ENCODE peak calls at places on chromosomes 7 and 10, in ten cellular contexts. One of them, this sample, is unnamed.

GRCh38 chr7:99365318-99366141 is 9.0 kb upstream of the ARPC1B start:
- DNase-seq in AG08395: no peak
- DNase-seq in left ventricle myocardium superior: peak
- DNase-seq in GM19239: peak
- DNase-seq in GM12891: peak
- DNase-seq in activated T-cell treated with anti-CD3 and anti-CD28 coated beads for 4 hours: peak
- DNase-seq in NCI-H748 treated with DMSO at 0.1 percent for 48 hours: no peak
- DNase-seq in endothelial cell: peak
- DNase-seq in RWPE1: peak
- DNase-seq in AG04450: no peak
- DNase-seq in this sample: peak

GRCh38 chr7:141675431-141676210 is 26.3 kb downstream of the DENND11 start:
- DNase-seq in AG08395: no peak
- DNase-seq in activated T-cell treated with anti-CD3 and anti-CD28 coated beads for 4 hours: no peak
- DNase-seq in GM19239: no peak
- DNase-seq in GM12891: no peak
- DNase-seq in NCI-H748 treated with DMSO at 0.1 percent for 48 hours: no peak
- DNase-seq in left ventricle myocardium superior: no peak
- DNase-seq in AG04450: no peak
- DNase-seq in RWPE1: no peak
- DNase-seq in endothelial cell: no peak
- DNase-seq in this sample: no peak

GRCh38 chr7:44488955-44489354 is 1.5 kb downstream of the NUDCD3 start:
- DNase-seq in AG08395: no peak
- DNase-seq in endothelial cell: no peak
- DNase-seq in RWPE1: no peak
- DNase-seq in left ventricle myocardium superior: no peak
- DNase-seq in GM19239: no peak
- DNase-seq in GM12891: no peak
- DNase-seq in NCI-H748 treated with DMSO at 0.1 percent for 48 hours: no peak
- DNase-seq in AG04450: no peak
- DNase-seq in activated T-cell treated with anti-CD3 and anti-CD28 coated beads for 4 hours: no peak
- DNase-seq in this sample: no peak

GRCh38 chr10:37831495-37832333 is 25.7 kb downstream of the ZNF248 start:
- DNase-seq in RWPE1: no peak
- DNase-seq in GM19239: no peak
- DNase-seq in AG08395: no peak
- DNase-seq in left ventricle myocardium superior: no peak
- DNase-seq in endothelial cell: no peak
- DNase-seq in activated T-cell treated with anti-CD3 and anti-CD28 coated beads for 4 hours: no peak
- DNase-seq in NCI-H748 treated with DMSO at 0.1 percent for 48 hours: no peak
- DNase-seq in GM12891: no peak
- DNase-seq in AG04450: no peak
- DNase-seq in this sample: no peak

GRCh38 chr10:101189461-101190401 is 39.5 kb downstream of the LBX1 start:
- DNase-seq in NCI-H748 treated with DMSO at 0.1 percent for 48 hours: no peak
- DNase-seq in AG04450: no peak
- DNase-seq in GM12891: no peak
- DNase-seq in GM19239: no peak
- DNase-seq in endothelial cell: peak
- DNase-seq in RWPE1: no peak
- DNase-seq in activated T-cell treated with anti-CD3 and anti-CD28 coated beads for 4 hours: no peak
- DNase-seq in left ventricle myocardium superior: no peak
- DNase-seq in AG08395: no peak
- DNase-seq in this sample: no peak

GRCh38 chr10:91023708-91024438 is 103.0 kb upstream of the ANKRD1 start:
- DNase-seq in GM19239: no peak
- DNase-seq in NCI-H748 treated with DMSO at 0.1 percent for 48 hours: no peak
- DNase-seq in AG04450: no peak
- DNase-seq in AG08395: no peak
- DNase-seq in RWPE1: no peak
- DNase-seq in activated T-cell treated with anti-CD3 and anti-CD28 coated beads for 4 hours: no peak
- DNase-seq in left ventricle myocardium superior: no peak
- DNase-seq in GM12891: no peak
- DNase-seq in endothelial cell: no peak
- DNase-seq in this sample: no peak

GRCh38 chr7:141754939-141755338 is 9.0 kb upstream of the TAS2R3 start:
- DNase-seq in left ventricle myocardium superior: no peak
- DNase-seq in NCI-H748 treated with DMSO at 0.1 percent for 48 hours: peak
- DNase-seq in GM12891: no peak
- DNase-seq in AG08395: peak
- DNase-seq in endothelial cell: peak
- DNase-seq in AG04450: no peak
- DNase-seq in GM19239: peak
- DNase-seq in RWPE1: peak
- DNase-seq in activated T-cell treated with anti-CD3 and anti-CD28 coated beads for 4 hours: no peak
- DNase-seq in this sample: no peak

GRCh38 chr7:149286811-149287400 is 24.9 kb downstream of the ZNF783 start:
- DNase-seq in AG08395: no peak
- DNase-seq in NCI-H748 treated with DMSO at 0.1 percent for 48 hours: no peak
- DNase-seq in GM12891: no peak
- DNase-seq in left ventricle myocardium superior: no peak
- DNase-seq in activated T-cell treated with anti-CD3 and anti-CD28 coated beads for 4 hours: no peak
- DNase-seq in GM19239: no peak
- DNase-seq in endothelial cell: no peak
- DNase-seq in AG04450: no peak
- DNase-seq in RWPE1: no peak
- DNase-seq in this sample: no peak

GRCh38 chr10:131266936-131267813 is 44.3 kb downstream of the TCERG1L start:
- DNase-seq in endothelial cell: no peak
- DNase-seq in AG04450: no peak
- DNase-seq in NCI-H748 treated with DMSO at 0.1 percent for 48 hours: no peak
- DNase-seq in left ventricle myocardium superior: no peak
- DNase-seq in RWPE1: no peak
- DNase-seq in GM19239: no peak
- DNase-seq in GM12891: no peak
- DNase-seq in AG08395: no peak
- DNase-seq in activated T-cell treated with anti-CD3 and anti-CD28 coated beads for 4 hours: no peak
- DNase-seq in this sample: no peak

GRCh38 chr7:51306761-51307160 is 9.8 kb downstream of the COBL start:
- DNase-seq in GM12891: no peak
- DNase-seq in left ventricle myocardium superior: no peak
- DNase-seq in GM19239: no peak
- DNase-seq in AG08395: no peak
- DNase-seq in AG04450: no peak
- DNase-seq in RWPE1: no peak
- DNase-seq in activated T-cell treated with anti-CD3 and anti-CD28 coated beads for 4 hours: no peak
- DNase-seq in NCI-H748 treated with DMSO at 0.1 percent for 48 hours: no peak
- DNase-seq in endothelial cell: no peak
- DNase-seq in this sample: no peak

GRCh38 chr10:23994459-23995046 is 214.4 kb upstream of the KIAA1217 start:
- DNase-seq in NCI-H748 treated with DMSO at 0.1 percent for 48 hours: peak
- DNase-seq in AG08395: peak
- DNase-seq in RWPE1: peak
- DNase-seq in AG04450: peak
- DNase-seq in endothelial cell: peak
- DNase-seq in activated T-cell treated with anti-CD3 and anti-CD28 coated beads for 4 hours: no peak
- DNase-seq in GM12891: peak
- DNase-seq in GM19239: peak
- DNase-seq in left ventricle myocardium superior: peak
- DNase-seq in this sample: no peak

GRCh38 chr10:80520661-80521488 is 16.8 kb upstream of the SH2D4B start:
- DNase-seq in endothelial cell: no peak
- DNase-seq in AG08395: no peak
- DNase-seq in RWPE1: no peak
- DNase-seq in GM19239: no peak
- DNase-seq in NCI-H748 treated with DMSO at 0.1 percent for 48 hours: no peak
- DNase-seq in activated T-cell treated with anti-CD3 and anti-CD28 coated beads for 4 hours: no peak
- DNase-seq in left ventricle myocardium superior: no peak
- DNase-seq in AG04450: no peak
- DNase-seq in GM12891: no peak
- DNase-seq in this sample: no peak

GRCh38 chr10:71963756-71964668 is at the start of gene CHST3:
- DNase-seq in GM12891: peak
- DNase-seq in left ventricle myocardium superior: peak
- DNase-seq in AG04450: no peak
- DNase-seq in GM19239: no peak
- DNase-seq in endothelial cell: peak
- DNase-seq in activated T-cell treated with anti-CD3 and anti-CD28 coated beads for 4 hours: no peak
- DNase-seq in RWPE1: no peak
- DNase-seq in NCI-H748 treated with DMSO at 0.1 percent for 48 hours: no peak
- DNase-seq in AG08395: peak
- DNase-seq in this sample: no peak

GRCh38 chr10:72013202-72013945 is 49.2 kb downstream of the CHST3 start:
- DNase-seq in left ventricle myocardium superior: peak
- DNase-seq in NCI-H748 treated with DMSO at 0.1 percent for 48 hours: no peak
- DNase-seq in AG04450: no peak
- DNase-seq in AG08395: no peak
- DNase-seq in endothelial cell: no peak
- DNase-seq in activated T-cell treated with anti-CD3 and anti-CD28 coated beads for 4 hours: no peak
- DNase-seq in RWPE1: no peak
- DNase-seq in GM12891: no peak
- DNase-seq in GM19239: no peak
- DNase-seq in this sample: no peak

GRCh38 chr7:139813141-139813540 is 15.9 kb upstream of the TBXAS1 start:
- DNase-seq in left ventricle myocardium superior: no peak
- DNase-seq in AG04450: no peak
- DNase-seq in endothelial cell: no peak
- DNase-seq in activated T-cell treated with anti-CD3 and anti-CD28 coated beads for 4 hours: no peak
- DNase-seq in RWPE1: no peak
- DNase-seq in AG08395: no peak
- DNase-seq in GM12891: no peak
- DNase-seq in GM19239: no peak
- DNase-seq in NCI-H748 treated with DMSO at 0.1 percent for 48 hours: no peak
- DNase-seq in this sample: no peak

GRCh38 chr7:46530081-46530480 is 609.0 kb upstream of the IGFBP3 start:
- DNase-seq in left ventricle myocardium superior: no peak
- DNase-seq in activated T-cell treated with anti-CD3 and anti-CD28 coated beads for 4 hours: no peak
- DNase-seq in RWPE1: no peak
- DNase-seq in GM12891: no peak
- DNase-seq in GM19239: no peak
- DNase-seq in AG04450: no peak
- DNase-seq in AG08395: no peak
- DNase-seq in NCI-H748 treated with DMSO at 0.1 percent for 48 hours: no peak
- DNase-seq in endothelial cell: no peak
- DNase-seq in this sample: no peak

GRCh38 chr7:128728608-128729007 is 10.6 kb upstream of the CALU start:
- DNase-seq in NCI-H748 treated with DMSO at 0.1 percent for 48 hours: no peak
- DNase-seq in endothelial cell: no peak
- DNase-seq in RWPE1: no peak
- DNase-seq in GM12891: no peak
- DNase-seq in GM19239: no peak
- DNase-seq in activated T-cell treated with anti-CD3 and anti-CD28 coated beads for 4 hours: no peak
- DNase-seq in AG04450: peak
- DNase-seq in AG08395: peak
- DNase-seq in left ventricle myocardium superior: no peak
- DNase-seq in this sample: no peak

GRCh38 chr10:43045246-43045621 is 31.6 kb upstream of the RET start:
- DNase-seq in endothelial cell: no peak
- DNase-seq in AG04450: no peak
- DNase-seq in activated T-cell treated with anti-CD3 and anti-CD28 coated beads for 4 hours: no peak
- DNase-seq in RWPE1: no peak
- DNase-seq in NCI-H748 treated with DMSO at 0.1 percent for 48 hours: no peak
- DNase-seq in left ventricle myocardium superior: peak
- DNase-seq in GM12891: no peak
- DNase-seq in AG08395: no peak
- DNase-seq in GM19239: no peak
- DNase-seq in this sample: no peak

GRCh38 chr10:116742367-116743265 is at the start of gene HSPA12A:
- DNase-seq in GM19239: peak
- DNase-seq in AG08395: peak
- DNase-seq in NCI-H748 treated with DMSO at 0.1 percent for 48 hours: peak
- DNase-seq in activated T-cell treated with anti-CD3 and anti-CD28 coated beads for 4 hours: peak
- DNase-seq in left ventricle myocardium superior: peak
- DNase-seq in endothelial cell: peak
- DNase-seq in RWPE1: peak
- DNase-seq in GM12891: peak
- DNase-seq in AG04450: peak
- DNase-seq in this sample: peak

GRCh38 chr10:76089626-76090185 is 658.3 kb downstream of the LRMDA start:
- DNase-seq in GM12891: no peak
- DNase-seq in endothelial cell: no peak
- DNase-seq in AG08395: no peak
- DNase-seq in left ventricle myocardium superior: no peak
- DNase-seq in NCI-H748 treated with DMSO at 0.1 percent for 48 hours: peak
- DNase-seq in RWPE1: no peak
- DNase-seq in AG04450: no peak
- DNase-seq in activated T-cell treated with anti-CD3 and anti-CD28 coated beads for 4 hours: no peak
- DNase-seq in GM19239: no peak
- DNase-seq in this sample: no peak

GRCh38 chr10:111993872-111994426 is 189.6 kb downstream of the GPAM start:
- DNase-seq in GM12891: no peak
- DNase-seq in AG08395: no peak
- DNase-seq in AG04450: no peak
- DNase-seq in activated T-cell treated with anti-CD3 and anti-CD28 coated beads for 4 hours: no peak
- DNase-seq in endothelial cell: no peak
- DNase-seq in GM19239: no peak
- DNase-seq in NCI-H748 treated with DMSO at 0.1 percent for 48 hours: no peak
- DNase-seq in RWPE1: no peak
- DNase-seq in left ventricle myocardium superior: no peak
- DNase-seq in this sample: no peak

GRCh38 chr7:52634996-52635395 is 400.4 kb upstream of the POM121L12 start:
- DNase-seq in endothelial cell: no peak
- DNase-seq in RWPE1: no peak
- DNase-seq in left ventricle myocardium superior: no peak
- DNase-seq in activated T-cell treated with anti-CD3 and anti-CD28 coated beads for 4 hours: no peak
- DNase-seq in GM19239: no peak
- DNase-seq in GM12891: no peak
- DNase-seq in AG08395: no peak
- DNase-seq in NCI-H748 treated with DMSO at 0.1 percent for 48 hours: no peak
- DNase-seq in AG04450: no peak
- DNase-seq in this sample: no peak

GRCh38 chr7:127755529-127755928 is 103.5 kb downstream of the SND1 start:
- DNase-seq in AG04450: no peak
- DNase-seq in left ventricle myocardium superior: no peak
- DNase-seq in GM12891: no peak
- DNase-seq in RWPE1: no peak
- DNase-seq in endothelial cell: no peak
- DNase-seq in AG08395: no peak
- DNase-seq in NCI-H748 treated with DMSO at 0.1 percent for 48 hours: peak
- DNase-seq in activated T-cell treated with anti-CD3 and anti-CD28 coated beads for 4 hours: no peak
- DNase-seq in GM19239: no peak
- DNase-seq in this sample: no peak

GRCh38 chr10:132123606-132124005 is 57.9 kb downstream of the JAKMIP3 start:
- DNase-seq in AG08395: no peak
- DNase-seq in endothelial cell: no peak
- DNase-seq in NCI-H748 treated with DMSO at 0.1 percent for 48 hours: no peak
- DNase-seq in GM19239: no peak
- DNase-seq in RWPE1: no peak
- DNase-seq in AG04450: no peak
- DNase-seq in left ventricle myocardium superior: peak
- DNase-seq in activated T-cell treated with anti-CD3 and anti-CD28 coated beads for 4 hours: no peak
- DNase-seq in GM12891: no peak
- DNase-seq in this sample: no peak

GRCh38 chr7:100169147-100169850 is 882 bp upstream of the GAL3ST4 start:
- DNase-seq in activated T-cell treated with anti-CD3 and anti-CD28 coated beads for 4 hours: no peak
- DNase-seq in RWPE1: no peak
- DNase-seq in GM19239: no peak
- DNase-seq in AG08395: no peak
- DNase-seq in NCI-H748 treated with DMSO at 0.1 percent for 48 hours: no peak
- DNase-seq in AG04450: no peak
- DNase-seq in endothelial cell: no peak
- DNase-seq in GM12891: no peak
- DNase-seq in left ventricle myocardium superior: no peak
- DNase-seq in this sample: no peak

GRCh38 chr7:49014870-49015269 is 90.5 kb downstream of the CDC14C start:
- DNase-seq in left ventricle myocardium superior: no peak
- DNase-seq in endothelial cell: no peak
- DNase-seq in AG04450: no peak
- DNase-seq in GM19239: no peak
- DNase-seq in NCI-H748 treated with DMSO at 0.1 percent for 48 hours: no peak
- DNase-seq in GM12891: no peak
- DNase-seq in RWPE1: no peak
- DNase-seq in activated T-cell treated with anti-CD3 and anti-CD28 coated beads for 4 hours: no peak
- DNase-seq in AG08395: no peak
- DNase-seq in this sample: no peak

GRCh38 chr7:27099839-27100225 is 2.7 kb downstream of the HOXA2 start:
- DNase-seq in GM12891: no peak
- DNase-seq in AG08395: no peak
- DNase-seq in activated T-cell treated with anti-CD3 and anti-CD28 coated beads for 4 hours: no peak
- DNase-seq in AG04450: no peak
- DNase-seq in GM19239: no peak
- DNase-seq in RWPE1: no peak
- DNase-seq in endothelial cell: no peak
- DNase-seq in NCI-H748 treated with DMSO at 0.1 percent for 48 hours: no peak
- DNase-seq in left ventricle myocardium superior: no peak
- DNase-seq in this sample: no peak

GRCh38 chr10:129553928-129554327 is 86.9 kb downstream of the MGMT start:
- DNase-seq in activated T-cell treated with anti-CD3 and anti-CD28 coated beads for 4 hours: no peak
- DNase-seq in GM19239: no peak
- DNase-seq in NCI-H748 treated with DMSO at 0.1 percent for 48 hours: no peak
- DNase-seq in left ventricle myocardium superior: no peak
- DNase-seq in AG04450: no peak
- DNase-seq in RWPE1: no peak
- DNase-seq in GM12891: no peak
- DNase-seq in endothelial cell: no peak
- DNase-seq in AG08395: no peak
- DNase-seq in this sample: no peak

This sample was measured in T-helper 22 cell.